ENCODE peak calls at places on chromosomes 5 and 9, in five cellular contexts. K, W, G, C and V are unnamed samples. For H3K27me3 and H3K4me1, the result is how much of the 10 kb centered on the place peaks cover.

GRCh38 chr9:88280816-88281382 is 107.3 kb upstream of the SPIN1 start:
- DNase-seq in K (no peak), W (no peak), G (no peak), C (no peak), V (no peak)

GRCh38 chr9:132116583-132116982 is 36.9 kb upstream of the MED27 start:
- DNase-seq in K (no peak), W (no peak), G (no peak), C (no peak), V (no peak)

GRCh38 chr5:176536132-176536901 is 885 bp downstream of the RNF44 start:
- DNase-seq in K (peak), W (peak), G (peak), C (peak), V (peak)

GRCh38 chr5:124849774-124850173 is 103.3 kb upstream of the ZNF608 start:
- DNase-seq in K (no peak), W (no peak), G (no peak), C (no peak), V (no peak)

GRCh38 chr9:121744002-121744686 is 92.7 kb downstream of the DAB2IP start:
- DNase-seq in K (peak), W (peak), G (peak), C (peak), V (peak)

GRCh38 chr9:119004618-119004990 is 364.6 kb downstream of the BRINP1 start:
- DNase-seq in K (peak), W (peak), G (no peak), C (peak), V (peak)

GRCh38 chr9:6512085-6512657 is 99.2 kb downstream of the UHRF2 start:
- DNase-seq in K (no peak), W (no peak), G (no peak), C (no peak), V (no peak)

GRCh38 chr5:163321511-163321910 is 115.9 kb upstream of the CCNG1 start:
- DNase-seq in K (no peak), W (no peak), G (no peak), C (no peak), V (no peak)

GRCh38 chr5:154758501-154758900 is 3.3 kb downstream of the LARP1 start:
- DNase-seq in K (no peak), W (no peak), G (no peak), C (no peak), V (no peak)

GRCh38 chr5:59040007-59040803 is 457.3 kb downstream of the RAB3C start:
- DNase-seq in K (no peak), W (no peak), G (no peak), C (no peak), V (peak)

GRCh38 chr9:133782157-133783130 is 44.3 kb upstream of the SARDH start:
- DNase-seq in K (peak), W (peak), G (peak), C (peak), V (peak)

GRCh38 chr5:109407913-109408312 is 1.9 kb downstream of the PJA2 start:
- DNase-seq in K (no peak), W (no peak), G (no peak), C (no peak), V (no peak)

GRCh38 chr5:55406292-55406691 is 98.5 kb downstream of the MTREX start:
- DNase-seq in K (no peak), W (no peak), G (no peak), C (no peak), V (no peak)

GRCh38 chr9:34591911-34592866 is 2.7 kb upstream of the CNTFR start:
- DNase-seq in K (no peak), W (no peak), G (no peak), C (no peak), V (no peak)

GRCh38 chr9:34591091-34591910 is 1.8 kb upstream of the CNTFR start:
- DNase-seq in K (peak), W (peak), G (peak), C (peak), V (peak)

GRCh38 chr9:34589656-34590375 is at the start of gene CNTFR:
- DNase-seq in K (peak), W (peak), G (no peak), C (no peak), V (no peak)

GRCh38 chr9:34589371-34589655 is 211 bp downstream of the CNTFR start:
- DNase-seq in K (no peak), W (no peak), G (no peak), C (no peak), V (no peak)

DNA sequence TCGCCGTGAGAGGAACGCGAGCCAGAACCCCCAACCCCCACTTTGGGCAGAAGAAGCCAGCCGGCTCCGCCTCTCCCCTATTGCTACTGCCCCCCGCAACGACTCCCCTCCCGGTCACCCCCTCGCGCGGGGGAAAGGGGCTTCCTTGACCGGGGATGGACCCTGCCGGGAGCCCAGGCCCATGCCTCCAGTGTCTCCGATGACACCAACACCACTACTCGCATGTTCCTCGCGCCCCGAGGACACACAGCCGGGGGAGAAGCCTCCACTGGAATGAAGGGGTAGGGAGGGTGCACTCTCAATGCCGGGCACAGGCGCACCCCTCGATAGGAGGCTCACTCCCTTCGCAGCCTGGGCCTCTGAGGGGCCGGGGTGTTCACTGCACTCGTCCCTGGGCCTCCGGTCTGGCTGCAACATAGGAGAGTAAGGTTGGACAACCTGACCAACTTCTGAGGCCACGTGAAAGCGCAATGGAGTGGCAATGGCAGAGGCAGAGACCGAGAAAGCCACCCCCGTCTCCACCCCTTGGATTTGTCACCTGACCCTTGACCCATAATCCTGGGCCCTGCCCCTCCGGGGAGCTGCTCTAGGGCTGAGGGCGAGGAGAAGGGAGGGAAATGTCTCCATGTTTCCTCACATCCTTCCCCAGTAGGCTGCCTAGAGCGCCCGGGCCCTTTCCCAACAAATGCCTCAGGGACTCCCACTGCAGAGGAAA is 1.0 kb upstream of the CNTFR start:
- DNase-seq in K (no peak), W (peak), G (no peak), C (no peak), V (no peak)
- H3K27me3 ChIP-seq in K (under half), W (half or more), G (half or more), C (half or more), V (under half)

DNA sequence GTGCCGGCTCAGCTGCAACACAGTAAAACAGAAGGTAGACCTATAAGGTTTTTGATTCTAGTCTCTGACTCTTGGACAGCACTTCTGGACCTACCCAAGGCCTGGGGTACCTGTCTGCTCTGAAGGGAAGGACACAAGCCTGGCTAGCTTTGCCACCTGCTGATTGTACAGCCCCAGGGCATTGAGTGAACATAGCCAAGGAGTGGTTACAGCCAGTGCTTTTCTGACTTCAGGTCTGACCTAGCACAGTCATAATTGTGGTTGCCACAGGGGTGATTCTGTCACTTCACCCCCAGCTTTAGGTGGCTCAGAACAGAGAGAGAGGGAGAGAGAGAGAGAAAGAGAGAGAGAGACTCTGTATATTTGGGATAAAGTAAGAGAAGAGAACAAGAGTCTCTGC is 118.4 kb downstream of the PLCXD3 start:
- DNase-seq in K (no peak), W (no peak), G (no peak), C (no peak), V (no peak)
- H3K4me3 ChIP-seq in K (no peak), W (no peak), G (no peak), C (no peak), V (no peak)

GRCh38 chr5:78501411-78502338 is 141.3 kb downstream of the SCAMP1 start:
- DNase-seq in K (no peak), W (no peak), G (no peak), C (no peak), V (no peak)
- H3K4me1 ChIP-seq in K (under half), W (half or more), G (under half), C (under half), V (under half)

GRCh38 chr5:49953-50544 is 41.9 kb upstream of the PLEKHG4B start:
- DNase-seq in K (no peak), W (no peak), G (no peak), C (no peak), V (no peak)

GRCh38 chr5:53381-54174 is 38.4 kb upstream of the PLEKHG4B start:
- DNase-seq in K (peak), W (no peak), G (no peak), C (no peak), V (no peak)

GRCh38 chr5:54175-54730 is 37.7 kb upstream of the PLEKHG4B start:
- DNase-seq in K (no peak), W (no peak), G (no peak), C (no peak), V (no peak)

GRCh38 chr5:50724-51499 is 41.1 kb upstream of the PLEKHG4B start:
- DNase-seq in K (no peak), W (no peak), G (no peak), C (no peak), V (no peak)

DNA sequence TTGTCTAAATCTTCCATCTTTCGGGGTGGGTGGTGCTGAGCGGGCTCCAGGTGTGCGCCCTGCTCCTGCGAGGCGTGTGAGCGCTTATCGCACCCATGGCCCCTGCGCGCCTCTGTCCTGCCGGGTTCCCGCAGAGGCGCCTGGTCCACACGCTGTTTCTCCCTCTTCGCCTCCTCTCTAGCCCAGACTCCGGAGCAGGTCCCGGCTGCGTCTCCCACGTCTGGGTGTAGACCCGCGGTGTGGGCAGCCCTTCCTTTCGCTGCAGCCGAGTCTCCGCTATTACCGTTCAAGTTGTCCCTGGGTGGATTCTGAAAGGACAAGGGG is 40.5 kb upstream of the PLEKHG4B start:
- DNase-seq in K (no peak), W (no peak), G (no peak), C (no peak), V (no peak)
- H3K27me3 ChIP-seq in K (under half), W (under half), G (under half), C (half or more), V (under half)

DNA sequence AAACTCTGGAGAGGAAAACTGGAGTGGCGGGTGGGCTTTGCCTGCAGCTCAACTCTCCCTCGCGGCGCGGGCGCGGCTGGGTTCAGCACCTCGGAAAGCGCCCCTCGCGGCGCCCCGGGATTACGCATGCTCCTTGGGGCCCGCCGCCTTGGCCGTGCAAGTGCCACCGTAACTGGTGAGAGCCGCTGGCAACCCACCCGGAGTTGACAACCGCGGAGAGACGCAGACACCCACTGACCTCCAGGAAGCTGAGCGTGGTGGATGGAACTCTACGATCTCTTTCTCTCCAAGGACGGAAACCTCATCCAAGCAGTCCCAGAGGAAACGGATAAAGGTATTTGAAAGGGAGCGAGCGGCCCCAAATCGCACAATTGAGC is 194 bp upstream of the RXFP3 start:
- DNase-seq in K (peak), W (no peak), G (peak), C (peak), V (no peak)
- H3K4me3 ChIP-seq in K (peak), W (no peak), G (no peak), C (peak), V (no peak)